ENCODE peak calls at places on chromosomes 2 and 18, in five cellular contexts. M is PC-3, N is MM.1S, C is HCT116, V is neural progenitor cell. Y is an unnamed sample.

GRCh38 chr18:55096261-55097026 is 137.2 kb upstream of the CCDC68 start:
- DNase-seq in M (peak), N (peak), C (peak), V (peak), Y (peak)

GRCh38 chr18:55479656-55480420 is 108.2 kb downstream of the TCF4 start:
- DNase-seq in M (no peak), N (no peak), C (no peak), V (no peak), Y (no peak)

GRCh38 chr2:176104338-176105077 is 2.6 kb upstream of the HOXD11 start:
- DNase-seq in M (peak), N (no peak), C (no peak), V (no peak), Y (peak)

GRCh38 chr2:78417355-78417754 is 608.1 kb upstream of the REG3G start:
- DNase-seq in M (no peak), N (no peak), C (no peak), V (no peak), Y (no peak)

GRCh38 chr2:158573739-158574138 is 117.0 kb downstream of the PKP4 start:
- DNase-seq in M (peak), N (no peak), C (no peak), V (no peak), Y (no peak)

GRCh38 chr2:172848549-172848948 is 112.9 kb downstream of the RAPGEF4 start:
- DNase-seq in M (no peak), N (no peak), C (no peak), V (no peak), Y (no peak)

GRCh38 chr2:71675296-71675695 is 221.9 kb downstream of the DYSF start:
- DNase-seq in M (no peak), N (no peak), C (no peak), V (no peak), Y (no peak)

GRCh38 chr18:74489631-74490030 is 6.5 kb upstream of the CNDP2 start:
- DNase-seq in M (no peak), N (no peak), C (no peak), V (no peak), Y (peak)

GRCh38 chr18:11874676-11875075 is 23.5 kb downstream of the CHMP1B start:
- DNase-seq in M (no peak), N (no peak), C (no peak), V (no peak), Y (no peak)

DNA sequence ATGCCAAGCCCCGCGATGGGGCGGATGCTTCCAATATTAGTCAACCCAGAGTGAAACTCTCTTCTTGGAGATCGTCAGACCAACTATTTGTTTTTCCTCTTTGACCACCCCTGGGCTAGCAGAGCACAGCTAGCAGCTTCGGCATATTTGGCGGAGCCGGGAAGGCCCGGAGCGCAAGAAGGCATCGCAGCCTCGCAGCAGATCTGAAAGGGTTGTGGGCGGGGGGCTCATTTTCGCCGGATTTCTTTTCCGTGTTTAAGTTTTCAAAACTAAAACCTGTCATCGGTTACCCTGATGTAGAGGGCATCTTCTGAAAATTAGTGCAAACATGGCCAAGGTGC is 335 bp upstream of the ZNF385B start:
- DNase-seq in M (peak), N (peak), C (no peak), V (peak), Y (peak)
- TF ChIP-seq EZH2 in M (no peak), N (no peak), C (no peak), V (no peak), Y (peak)

GRCh38 chr2:19746137-19746585 is 155.6 kb downstream of the TTC32 start:
- DNase-seq in M (no peak), N (no peak), C (no peak), V (no peak), Y (no peak)
- TF ChIP-seq EZH2phosphoT487 in M (no peak), N (no peak), C (no peak), V (no peak), Y (no peak)

GRCh38 chr2:46855805-46856204 is 59.8 kb downstream of the MCFD2 start:
- DNase-seq in M (peak), N (no peak), C (no peak), V (no peak), Y (peak)
- H3K9ac ChIP-seq in M (peak), N (no peak), C (peak), V (no peak), Y (peak)

GRCh38 chr2:153477096-153477555 is 1.4 kb downstream of the RPRM start:
- DNase-seq in M (no peak), N (no peak), C (no peak), V (peak), Y (peak)

GRCh38 chr2:153477641-153478288 is 797 bp downstream of the RPRM start:
- DNase-seq in M (no peak), N (no peak), C (no peak), V (peak), Y (peak)

GRCh38 chr2:153476491-153477095 is 2.0 kb downstream of the RPRM start:
- DNase-seq in M (no peak), N (no peak), C (no peak), V (peak), Y (peak)

GRCh38 chr2:153479527-153479926 is 965 bp upstream of the RPRM start:
- DNase-seq in M (peak), N (no peak), C (no peak), V (no peak), Y (peak)

GRCh38 chr2:153478289-153479261 is at the start of gene RPRM:
- DNase-seq in M (peak), N (no peak), C (peak), V (peak), Y (peak)
- TF ChIP-seq EZH2 in M (no peak), N (no peak), C (no peak), V (no peak), Y (no peak)

GRCh38 chr2:128779301-128780095 is 460.8 kb upstream of the HS6ST1 start:
- DNase-seq in M (no peak), N (no peak), C (no peak), V (no peak), Y (no peak)

GRCh38 chr2:128778843-128779242 is 460.2 kb upstream of the HS6ST1 start:
- DNase-seq in M (no peak), N (no peak), C (no peak), V (no peak), Y (no peak)

GRCh38 chr2:128781888-128782385 is 463.3 kb upstream of the HS6ST1 start:
- DNase-seq in M (no peak), N (no peak), C (no peak), V (no peak), Y (no peak)

GRCh38 chr2:128781166-128781887 is 462.7 kb upstream of the HS6ST1 start:
- DNase-seq in M (no peak), N (no peak), C (no peak), V (no peak), Y (no peak)

DNA sequence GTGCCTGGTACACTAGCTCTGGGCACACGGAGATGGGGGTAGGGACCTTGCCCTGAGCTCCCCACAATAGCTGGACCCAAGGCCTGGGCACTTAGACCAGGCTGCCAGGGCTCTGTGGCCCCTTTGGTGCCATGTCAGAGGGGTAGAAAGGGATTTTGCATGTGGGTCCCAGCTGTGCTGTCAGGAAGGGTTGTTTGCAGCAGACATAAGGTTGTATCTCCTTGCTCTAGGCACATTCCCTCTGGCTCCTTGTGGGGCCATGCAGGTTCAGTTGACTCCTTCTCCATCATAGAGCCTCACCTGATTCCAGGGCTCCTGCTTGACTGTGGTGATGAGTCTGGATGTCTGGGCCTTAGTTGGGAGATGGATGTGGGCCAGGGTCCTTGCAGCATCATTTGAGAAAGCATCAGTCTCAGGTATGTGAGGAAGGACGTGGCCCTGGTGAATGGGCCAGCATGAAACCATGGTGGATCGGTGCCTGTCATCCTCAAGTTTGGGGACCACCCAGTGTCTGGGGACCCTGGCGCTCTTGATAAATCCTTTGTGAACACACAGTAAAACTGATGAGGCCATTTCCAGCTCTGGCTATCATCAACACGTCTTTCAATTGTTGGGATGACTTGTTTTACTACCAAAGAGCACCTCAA is 461.9 kb upstream of the HS6ST1 start:
- DNase-seq in M (no peak), N (no peak), C (no peak), V (no peak), Y (no peak)
- TF ChIP-seq EZH2phosphoT487 in M (no peak), N (no peak), C (no peak), V (no peak), Y (no peak)

GRCh38 chr2:216691210-216691741 is 4.1 kb downstream of the IGFBP5 start:
- DNase-seq in M (peak), N (peak), C (no peak), V (peak), Y (peak)

GRCh38 chr2:216689397-216689796 is 6.0 kb downstream of the IGFBP5 start:
- DNase-seq in M (no peak), N (no peak), C (no peak), V (no peak), Y (no peak)

GRCh38 chr2:216688731-216689360 is 6.5 kb downstream of the IGFBP5 start:
- DNase-seq in M (no peak), N (no peak), C (no peak), V (no peak), Y (no peak)

GRCh38 chr2:216692636-216693413 is 2.5 kb downstream of the IGFBP5 start:
- DNase-seq in M (peak), N (peak), C (peak), V (peak), Y (peak)

GRCh38 chr2:216690451-216691209 is 4.7 kb downstream of the IGFBP5 start:
- DNase-seq in M (no peak), N (no peak), C (no peak), V (peak), Y (peak)
- H3K9ac ChIP-seq in M (no peak), N (no peak), C (no peak), V (no peak), Y (peak)

DNA sequence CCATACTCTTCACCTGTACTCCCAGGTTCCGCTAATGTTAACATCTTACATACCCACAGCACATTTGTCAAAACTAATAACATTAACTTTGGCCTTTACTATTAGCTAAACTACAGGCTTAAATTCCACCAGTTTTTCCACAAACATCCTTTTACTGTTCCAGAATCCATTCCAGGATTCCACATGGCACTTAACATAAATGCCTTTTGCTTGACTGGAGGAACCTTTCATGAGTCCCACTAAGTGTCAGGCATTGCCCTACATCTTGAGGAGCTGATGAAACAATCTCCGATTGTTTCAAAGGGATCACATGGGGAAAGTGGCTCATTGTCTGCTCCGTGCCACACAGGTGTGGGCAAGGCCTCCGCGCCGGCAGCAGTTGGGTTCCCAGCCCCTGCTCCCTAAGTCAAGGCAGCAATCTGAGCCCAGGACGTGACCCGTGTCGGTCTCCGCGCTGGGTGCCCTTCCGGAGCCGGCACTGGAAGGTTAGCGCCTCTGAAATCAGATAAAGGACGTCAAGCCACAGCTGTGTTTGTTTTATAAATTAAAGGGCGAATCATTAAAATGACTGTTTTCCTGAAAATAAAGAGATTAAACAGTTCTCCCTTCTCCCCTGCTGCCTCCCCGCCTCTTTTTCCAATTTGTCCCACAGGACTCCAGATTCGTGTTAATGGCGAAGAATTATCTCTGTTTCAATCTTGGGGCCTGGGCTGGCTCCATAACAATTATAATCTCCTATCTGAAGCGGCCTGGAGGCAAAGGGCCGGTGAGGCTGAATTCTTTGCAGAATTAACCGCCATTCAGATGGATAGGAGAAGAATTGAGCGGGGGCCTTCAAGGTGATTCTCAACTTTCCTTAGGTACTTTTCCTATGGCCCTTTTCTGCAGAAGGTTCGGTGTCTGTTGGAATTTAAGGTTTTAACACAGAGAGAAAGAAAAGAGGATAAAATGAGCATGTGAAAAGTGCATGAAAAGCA is 84.3 kb upstream of the FZD7 start:
- DNase-seq in M (no peak), N (no peak), C (no peak), V (peak), Y (no peak)
- TF ChIP-seq EZH2 in M (no peak), N (no peak), C (no peak), V (no peak), Y (no peak)

GRCh38 chr2:161954103-161954502 is 119.9 kb downstream of the DPP4 start:
- DNase-seq in M (no peak), N (peak), C (no peak), V (no peak), Y (no peak)
- TF ChIP-seq EZH2phosphoT487 in M (no peak), N (no peak), C (no peak), V (no peak), Y (no peak)

DNA sequence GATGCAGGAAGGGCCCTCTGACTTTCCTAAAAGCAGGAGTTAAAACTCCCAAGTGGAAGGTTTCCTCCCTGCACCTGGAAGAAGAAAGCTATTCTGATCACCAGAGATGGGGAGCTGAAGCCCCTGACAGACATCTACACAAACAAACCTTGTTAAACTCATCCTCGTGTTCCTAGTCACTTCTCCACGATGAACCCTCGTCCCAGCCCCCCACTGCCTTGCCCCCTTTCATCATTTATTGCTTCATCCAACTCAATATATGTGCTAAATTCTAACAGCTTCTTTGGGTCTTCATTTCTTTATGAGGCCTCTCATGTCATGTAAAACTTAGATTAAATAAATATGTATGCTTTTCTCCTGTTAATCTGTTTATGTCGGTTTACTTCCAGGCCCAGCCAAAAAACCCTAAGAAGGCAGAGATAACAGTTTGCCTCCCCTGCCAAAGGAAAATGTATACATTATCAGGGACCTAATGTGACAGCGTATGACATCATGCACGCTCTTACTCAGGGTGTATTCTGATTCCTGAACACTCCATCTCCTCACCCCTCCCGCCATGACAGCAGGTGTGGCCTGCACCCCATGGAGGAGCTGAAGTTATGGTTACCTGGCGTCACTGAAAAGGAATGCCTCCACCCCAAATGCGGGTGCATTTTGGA is 287.2 kb downstream of the STK39 start:
- DNase-seq in M (no peak), N (no peak), C (no peak), V (no peak), Y (no peak)
- H3K9ac ChIP-seq in M (no peak), N (no peak), C (no peak), V (no peak), Y (no peak)

Y was measured in GM23248.